ENCODE peak calls at places on chromosomes 16 and 17, in five cellular contexts. B is activated naive CD4-positive, alpha-beta T cell; V is GM04504; I is endothelial cell; R is activated CD8-positive, alpha-beta memory T cell treated with anti-CD3 and anti-CD28 coated beads for 1 hour. M is an unnamed sample.

GRCh38 chr16:74700206-74701040 is at the start of gene MLKL:
- DNase-seq in V (peak), I (peak), B (peak), R (no peak), M (peak)

GRCh38 chr17:63423963-63424362 is 22.1 kb downstream of the CYB561 start:
- DNase-seq in B (no peak), V (no peak), I (no peak), R (no peak), M (no peak)

GRCh38 chr17:53757559-53757958 is 65.2 kb upstream of the KIF2B start:
- DNase-seq in B (no peak), I (no peak), R (no peak), V (no peak), M (no peak)

GRCh38 chr17:70621593-70621992 is 452.3 kb downstream of the KCNJ2 start:
- DNase-seq in R (no peak), V (no peak), I (no peak), B (no peak), M (no peak)

GRCh38 chr16:24523569-24523968 is 15.8 kb upstream of the RBBP6 start:
- DNase-seq in I (no peak), R (no peak), V (no peak), B (no peak), M (peak)

GRCh38 chr17:46758614-46759013 is 59.9 kb downstream of the WNT3 start:
- DNase-seq in I (no peak), V (no peak), B (no peak), R (no peak), M (peak)

GRCh38 chr16:81866820-81867440 is 87.8 kb downstream of the PLCG2 start:
- DNase-seq in I (no peak), B (no peak), V (no peak), R (no peak), M (peak)

GRCh38 chr17:35801583-35802224 is 6.3 kb upstream of the MMP28 start:
- DNase-seq in R (no peak), I (peak), B (peak), V (no peak), M (peak)

GRCh38 chr16:59214455-59214854 is 480.3 kb upstream of the GOT2 start:
- DNase-seq in I (no peak), R (no peak), V (no peak), B (no peak), M (no peak)

GRCh38 chr16:53878216-53878615 is 174.3 kb downstream of the FTO start:
- DNase-seq in B (no peak), V (no peak), R (no peak), I (no peak), M (no peak)

GRCh38 chr17:13835151-13835550 is 233.4 kb upstream of the HS3ST3A1 start:
- DNase-seq in R (no peak), V (no peak), I (no peak), B (no peak), M (no peak)

GRCh38 chr16:79571065-79571697 is 29.4 kb downstream of the MAF start:
- DNase-seq in R (no peak), I (no peak), B (no peak), V (no peak), M (no peak)

GRCh38 chr17:41917192-41917591 is 1.6 kb downstream of the ACLY start:
- DNase-seq in R (no peak), I (no peak), V (peak), B (no peak), M (peak)

GRCh38 chr17:78534492-78535284 is 42.5 kb downstream of the DNAH17 start:
- DNase-seq in R (no peak), I (no peak), V (no peak), B (no peak), M (no peak)

GRCh38 chr16:79361132-79361751 is 239.3 kb downstream of the MAF start:
- DNase-seq in R (no peak), I (no peak), B (no peak), V (no peak), M (no peak)

GRCh38 chr17:82941021-82942001 is 101.5 kb upstream of the ZNF750 start:
- DNase-seq in B (no peak), V (no peak), I (no peak), R (no peak), M (no peak)

GRCh38 chr17:80099291-80100034 is 1.9 kb upstream of the GAA start:
- DNase-seq in R (no peak), B (no peak), I (no peak), V (no peak), M (peak)

GRCh38 chr17:66691644-66692500 is 143.0 kb upstream of the CACNG5 start:
- DNase-seq in R (no peak), B (no peak), I (no peak), V (no peak), M (no peak)

GRCh38 chr16:58733248-58733670 is 857 bp downstream of the GOT2 start:
- DNase-seq in I (no peak), R (no peak), B (no peak), V (no peak), M (no peak)

GRCh38 chr16:30033270-30033669 is 2.2 kb upstream of the TLCD3B start:
- DNase-seq in I (no peak), R (no peak), B (no peak), V (no peak), M (no peak)

GRCh38 chr17:43449470-43450202 is 34.1 kb upstream of the DHX8 start:
- DNase-seq in B (no peak), R (no peak), I (no peak), V (no peak), M (no peak)

GRCh38 chr17:81277421-81277820 is 17.7 kb downstream of the SLC38A10 start:
- DNase-seq in V (no peak), B (no peak), I (no peak), R (no peak), M (no peak)